ENCODE peak calls at places on chromosomes 16 and 17, in seven cellular contexts. G is HepG2, E is uterus, T is esophagus squamous epithelium, I is ovary, V is body of pancreas, D is A549. Z is an unnamed sample.

GRCh38 chr16:83995756-83996155 is 27.7 kb downstream of the NECAB2 start:
- DNase-seq in G (no peak), E (no peak), T (no peak), I (no peak), V (peak; percentile 59), D (no peak), Z (no peak)

GRCh38 chr16:85209526-85210121 is 97.4 kb upstream of the CIBAR2 start:
- DNase-seq in G (peak; percentile 34), E (no peak), T (no peak), I (peak; percentile 78), V (peak; percentile 72), D (no peak), Z (no peak)

GRCh38 chr17:21452377-21453143 is 76.4 kb downstream of the KCNJ12 start:
- DNase-seq in G (peak; percentile 13), E (peak; percentile 43), T (no peak), I (peak; percentile 61), V (peak; percentile 50), D (no peak), Z (peak; percentile 72)

GRCh38 chr17:79325707-79326106 is 251.1 kb downstream of the ENGASE start:
- DNase-seq in G (no peak), E (no peak), T (no peak), I (peak; percentile 41), V (no peak), D (no peak), Z (no peak)

GRCh38 chr16:10128397-10129258 is 53.6 kb downstream of the GRIN2A start:
- DNase-seq in G (no peak), E (no peak), T (no peak), I (no peak), V (no peak), D (no peak), Z (no peak)

GRCh38 chr16:5622234-5622884 is 524.8 kb upstream of the EEF2KMT start:
- DNase-seq in G (no peak), E (no peak), T (no peak), I (no peak), V (no peak), D (no peak), Z (no peak)

GRCh38 chr17:70314096-70314495 is 144.8 kb downstream of the KCNJ2 start:
- DNase-seq in G (no peak), E (no peak), T (no peak), I (no peak), V (no peak), D (no peak), Z (no peak)

GRCh38 chr16:66578596-66579531 is at the start of gene CMTM2:
- DNase-seq in G (no peak), E (no peak), T (no peak), I (peak; percentile 48), V (no peak), D (no peak), Z (no peak)

GRCh38 chr16:51569204-51569911 is 418.3 kb upstream of the SALL1 start:
- DNase-seq in G (no peak), E (no peak), T (no peak), I (no peak), V (no peak), D (peak; percentile 10), Z (no peak)

GRCh38 chr17:35046740-35047283 is 16.7 kb downstream of the RFFL start:
- DNase-seq in G (peak; percentile 63), E (no peak), T (no peak), I (no peak), V (no peak), D (no peak), Z (no peak)

GRCh38 chr17:28727727-28728363 is 743 bp upstream of the NEK8 start:
- DNase-seq in G (peak; percentile 85), E (peak; percentile 51), T (no peak), I (peak; percentile 69), V (peak; percentile 60), D (peak; percentile 78), Z (no peak)

GRCh38 chr17:44084131-44084538 is 13.6 kb downstream of the G6PC3 start:
- DNase-seq in G (no peak), E (no peak), T (no peak), I (no peak), V (no peak), D (peak; percentile 82), Z (no peak)

GRCh38 chr17:57751971-57752905 is 7.1 kb upstream of the CCDC182 start:
- DNase-seq in G (no peak), E (no peak), T (no peak), I (no peak), V (no peak), D (no peak), Z (no peak)

GRCh38 chr16:84687715-84688114 is 12.1 kb upstream of the USP10 start:
- DNase-seq in G (no peak), E (no peak), T (no peak), I (no peak), V (no peak), D (no peak), Z (no peak)

GRCh38 chr16:69833357-69833781 is 71.2 kb downstream of the WWP2 start:
- DNase-seq in G (no peak), E (no peak), T (no peak), I (no peak), V (no peak), D (no peak), Z (no peak)

GRCh38 chr16:29898786-29899515 is 399 bp downstream of the SEZ6L2 start:
- DNase-seq in G (no peak), E (no peak), T (no peak), I (no peak), V (peak; percentile 63), D (peak; percentile 58), Z (no peak)
- TF ChIP-seq POLR2A in G (peak; percentile 68), E (no peak), T (no peak), I (no peak), V (no peak), D (no peak), Z (no peak)

GRCh38 chr17:42459983-42460300 is 1.3 kb downstream of the ATP6V0A1 start:
- DNase-seq in G (no peak), E (no peak), T (no peak), I (no peak), V (no peak), D (no peak), Z (no peak)
- H3K27ac ChIP-seq in G (peak overlapping the region; percentile 79), E (peak overlapping the region; percentile 99), T (peak overlapping the region; percentile 99), I (peak overlapping the region; percentile 89), V (peak overlapping the region; percentile 80), D (peak overlapping the region; percentile 88), Z (peak overlapping the region; percentile 98)

DNA sequence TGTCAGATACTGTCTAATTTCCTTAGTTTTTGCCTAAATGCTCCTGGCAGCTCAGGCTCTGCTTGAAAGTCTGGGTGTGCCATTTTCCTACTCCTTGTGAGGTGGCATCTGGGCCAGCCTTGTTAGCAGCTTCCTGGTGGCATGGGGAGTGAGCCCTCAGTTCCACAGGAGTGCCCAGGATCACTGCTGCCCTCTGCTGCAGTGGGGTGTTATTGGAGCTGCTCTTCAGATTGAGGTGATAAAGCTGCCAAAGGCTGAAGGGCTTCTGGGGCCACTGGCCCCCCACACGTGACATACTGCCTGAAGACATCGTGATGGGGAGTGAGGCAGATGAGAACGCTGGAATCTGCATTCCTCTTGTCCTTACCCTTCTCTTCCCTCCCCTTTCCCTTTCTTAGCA is 27.4 kb downstream of the CEP95 start:
- DNase-seq in G (no peak), E (no peak), T (no peak), I (no peak), V (no peak), D (peak; percentile 25), Z (no peak)
- TF ChIP-seq CTCF in G (peak; percentile 18), E (no peak), T (peak; percentile 31), I (no peak), V (no peak), D (peak; percentile 32), Z (no peak)

GRCh38 chr16:1749152-1750117 is 21.9 kb downstream of the NME3 start:
- DNase-seq in G (no peak), E (no peak), T (no peak), I (no peak), V (no peak), D (no peak), Z (no peak)
- TF ChIP-seq POLR2A in G (no peak), E (no peak), T (no peak), I (no peak), V (no peak), D (no peak), Z (no peak)

DNA sequence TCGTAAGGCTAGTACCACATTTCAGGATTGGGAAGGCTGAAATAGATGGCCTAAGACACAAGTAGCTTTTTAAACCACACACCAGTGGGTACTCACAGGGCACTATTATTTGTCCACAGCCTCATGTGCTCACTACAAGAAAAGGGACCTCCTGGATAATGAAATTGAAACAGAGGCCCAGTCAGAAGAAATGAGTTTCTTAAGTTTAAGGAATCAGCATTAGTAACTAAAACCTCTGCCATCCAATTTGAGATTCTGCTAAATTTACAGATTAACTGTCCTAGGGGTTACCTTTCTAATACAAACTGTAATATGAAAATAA is 3.0 kb downstream of the USP7 start:
- DNase-seq in G (no peak), E (no peak), T (no peak), I (no peak), V (no peak), D (no peak), Z (no peak)
- H3K27ac ChIP-seq in G (peak overlapping the region; percentile 74), E (peak overlapping the region; percentile 14), T (peak overlapping the region; percentile 66), I (no peak overlapping the region), V (peak overlapping the region; percentile 80), D (no peak overlapping the region), Z (peak overlapping the region; percentile 41)

GRCh38 chr16:22198547-22199293 is 7.4 kb upstream of the EEF2K start:
- DNase-seq in G (no peak), E (no peak), T (no peak), I (no peak), V (no peak), D (no peak), Z (no peak)
- TF ChIP-seq CTCF in G (peak; percentile 45), E (no peak), T (no peak), I (no peak), V (no peak), D (no peak), Z (no peak)

Z was measured in tibial nerve.